ENCODE peak calls at places on chromosomes 3 and 15, in nine cellular contexts. U is astrocyte of the spinal cord; B is 8988T; V is stimulated activated CD4-positive, alpha-beta T cell treated with anti-CD3 and anti-CD28 coated beads, Interleukin-4, amount 100 ng/mL, for 1 hour; D is EL; R is activated T-helper 1 cell treated with anti-CD3 and anti-CD28 coated beads, Interleukin-2, amount 50 U/mL, for 16 hours; K is NAMALWA; Y is body of pancreas; S is AG09309. P is an unnamed sample.

GRCh38 chr15:48498828-48499227 is 146.7 kb downstream of the FBN1 start:
- DNase-seq in V (no peak), S (no peak), K (no peak), B (no peak), D (no peak), U (no peak), Y (no peak), R (no peak), P (no peak)

GRCh38 chr3:44065311-44065710 is 176.4 kb upstream of the TOPAZ1 start:
- DNase-seq in V (no peak), B (no peak), S (no peak), K (no peak), Y (peak; percentile 61), U (no peak), D (no peak), R (no peak), P (peak; percentile 73)

GRCh38 chr3:16309558-16309957 is 44.5 kb downstream of the OXNAD1 start:
- DNase-seq in U (peak; percentile 57), Y (no peak), D (peak; percentile 50), V (peak; percentile 32), K (no peak), R (no peak), S (no peak), B (no peak), P (peak; percentile 31)

GRCh38 chr3:172461530-172462138 is 13.4 kb upstream of the GHSR start:
- DNase-seq in U (peak; percentile 28), Y (no peak), B (no peak), R (no peak), K (peak; percentile 68), S (no peak), V (no peak), D (peak; percentile 44), P (peak; percentile 48)

GRCh38 chr3:106809633-106810460 is 567.4 kb upstream of the CCDC54 start:
- DNase-seq in R (no peak), D (peak; percentile 30), S (no peak), B (no peak), U (no peak), K (peak; percentile 25), V (no peak), Y (no peak), P (no peak)

GRCh38 chr3:4350789-4351163 is 47.6 kb downstream of the SETMAR start:
- DNase-seq in R (no peak), Y (peak; percentile 39), D (peak; percentile 44), S (peak; percentile 33), B (peak; percentile 23), K (peak; percentile 79), V (no peak), U (peak; percentile 61), P (peak; percentile 61)

GRCh38 chr15:83396071-83396470 is 51.1 kb upstream of the SH3GL3 start:
- DNase-seq in S (no peak), Y (no peak), D (no peak), V (no peak), R (no peak), K (no peak), B (no peak), U (no peak), P (no peak)

GRCh38 chr3:48468329-48468731 is 21.8 kb downstream of the ATRIP start:
- DNase-seq in U (no peak), D (no peak), S (no peak), V (no peak), Y (peak; percentile 80), B (no peak), R (no peak), K (no peak), P (no peak)

GRCh38 chr15:59553879-59554735 is 57.5 kb upstream of the GCNT3 start:
- DNase-seq in B (no peak), U (peak; percentile 73), S (peak; percentile 23), R (no peak), V (no peak), K (no peak), D (peak; percentile 36), Y (no peak), P (peak; percentile 39)

GRCh38 chr15:50953302-50953701 is 44.8 kb downstream of the AP4E1 start:
- DNase-seq in K (no peak), D (peak; percentile 15), S (peak; percentile 8), B (no peak), V (no peak), Y (no peak), R (no peak), U (peak; percentile 16), P (no peak)

GRCh38 chr3:67357610-67358458 is 296.6 kb downstream of the SUCLG2 start:
- DNase-seq in D (peak; percentile 38), R (no peak), Y (peak; percentile 27), B (peak; percentile 20), V (no peak), K (peak; percentile 24), U (peak; percentile 22), S (no peak), P (peak; percentile 23)

GRCh38 chr3:128011140-128011539 is 41.1 kb upstream of the SEC61A1 start:
- DNase-seq in V (peak; percentile 8), K (peak; percentile 20), Y (peak; percentile 81), S (no peak), U (peak; percentile 15), D (peak; percentile 24), R (no peak), B (peak; percentile 51), P (no peak)

GRCh38 chr3:190384241-190384863 is 3.6 kb upstream of the CLDN16 start:
- DNase-seq in D (peak; percentile 42), U (peak; percentile 61), Y (peak; percentile 46), S (no peak), R (no peak), V (peak; percentile 2), K (peak; percentile 80), B (no peak), P (peak; percentile 78)

GRCh38 chr3:143901105-143901504 is 52.8 kb upstream of the SLC9A9 start:
- DNase-seq in R (no peak), S (peak; percentile 86), V (no peak), U (peak; percentile 34), Y (no peak), D (peak; percentile 59), B (no peak), K (no peak), P (no peak)

GRCh38 chr3:190306513-190307163 is 15.6 kb downstream of the CLDN1 start:
- DNase-seq in R (no peak), S (peak; percentile 25), U (peak; percentile 51), D (no peak), V (no peak), Y (peak; percentile 72), B (no peak), K (no peak), P (no peak)

GRCh38 chr3:163939926-163940325 is 1138.4 kb downstream of the SI start:
- DNase-seq in K (no peak), S (no peak), B (no peak), V (no peak), D (peak; percentile 7), R (no peak), U (peak; percentile 57), Y (no peak), P (no peak)

GRCh38 chr15:85100186-85100937 is 118.7 kb downstream of the PDE8A start:
- DNase-seq in S (no peak), Y (no peak), K (peak; percentile 15), V (no peak), D (peak; percentile 11), U (no peak), B (no peak), R (no peak), P (no peak)

GRCh38 chr3:116413319-116413718 is 32.0 kb downstream of the LSAMP start:
- DNase-seq in Y (no peak), V (no peak), S (no peak), R (no peak), U (no peak), D (no peak), B (no peak), K (peak; percentile 5), P (no peak)

GRCh38 chr3:112302061-112302830 is 8.2 kb upstream of the SLC9C1 start:
- DNase-seq in B (no peak), U (no peak), S (no peak), V (no peak), R (no peak), Y (no peak), K (peak; percentile 37), D (no peak), P (no peak)

GRCh38 chr3:30625541-30626438 is 19.4 kb downstream of the TGFBR2 start:
- DNase-seq in R (no peak), V (no peak), B (no peak), D (peak; percentile 84), U (peak; percentile 90), S (peak; percentile 55), K (no peak), Y (no peak), P (peak; percentile 45)

GRCh38 chr3:49411550-49411967 is 217 bp downstream of the RHOA start:
- DNase-seq in D (peak; percentile 34), R (peak; percentile 19), B (no peak), S (no peak), V (peak; percentile 50), K (no peak), Y (peak; percentile 66), U (no peak), P (no peak)

GRCh38 chr15:22979069-22979698 is 984 bp downstream of the CYFIP1 start:
- DNase-seq in Y (peak; percentile 67), V (peak; percentile 33), U (peak; percentile 48), K (no peak), D (peak; percentile 63), S (no peak), R (no peak), B (peak; percentile 47), P (no peak)

GRCh38 chr3:10366681-10367101 is 45.8 kb upstream of the SEC13 start:
- DNase-seq in B (peak; percentile 71), D (peak; percentile 97), V (peak; percentile 39), Y (no peak), K (no peak), R (no peak), U (peak; percentile 100), S (peak; percentile 94), P (peak; percentile 86)

GRCh38 chr3:67593761-67594234 is 60.6 kb downstream of the SUCLG2 start:
- DNase-seq in D (peak; percentile 83), R (no peak), B (no peak), U (no peak), S (peak; percentile 48), V (no peak), K (no peak), Y (no peak), P (no peak)

GRCh38 chr3:195226900-195227447 is 44.0 kb downstream of the XXYLT1 start:
- DNase-seq in B (no peak), K (no peak), S (no peak), D (no peak), R (no peak), V (no peak), U (no peak), Y (no peak), P (no peak)

GRCh38 chr3:102447272-102447671 is 12.5 kb downstream of the ZPLD1 start:
- DNase-seq in Y (no peak), K (no peak), S (no peak), R (no peak), B (no peak), D (no peak), V (no peak), U (no peak), P (no peak)

GRCh38 chr3:122689587-122689986 is 8.9 kb downstream of the PARP14 start:
- DNase-seq in V (no peak), R (no peak), B (no peak), Y (no peak), K (no peak), S (no peak), U (peak; percentile 22), D (peak; percentile 64), P (peak; percentile 69)

GRCh38 chr3:43768594-43768993 is 77.9 kb downstream of the ABHD5 start:
- DNase-seq in D (peak; percentile 58), Y (peak; percentile 30), V (no peak), S (no peak), U (no peak), K (no peak), R (no peak), B (no peak), P (no peak)

GRCh38 chr3:72571638-72572114 is 276.6 kb downstream of the SHQ1 start:
- DNase-seq in K (no peak), U (no peak), S (no peak), B (no peak), V (no peak), Y (no peak), R (no peak), D (peak; percentile 24), P (no peak)

GRCh38 chr3:143207338-143207961 is 87.9 kb downstream of the CHST2 start:
- DNase-seq in Y (no peak), S (no peak), D (peak; percentile 22), R (no peak), U (peak; percentile 71), V (no peak), B (no peak), K (peak; percentile 93), P (peak; percentile 95)

GRCh38 chr15:91894606-91895005 is 41.1 kb downstream of the SLCO3A1 start:
- DNase-seq in V (no peak), B (no peak), R (no peak), S (no peak), D (no peak), Y (no peak), K (no peak), U (no peak), P (no peak)

P was measured in RCC 7860.